ENCODE peak calls at places on chromosomes 2 and 18, in eight cellular contexts. R is psoas muscle; V is HCT116; L is MM.1S; F is tibial nerve; A is astrocyte; K is CD4-positive, alpha-beta T cell; H is upper lobe of right lung. D is an unnamed sample.

GRCh38 chr18:32427084-32427933 is 43.4 kb downstream of the GAREM1 start:
- DNase-seq in A (peak; percentile 49), K (no peak), L (no peak), H (no peak), V (no peak), F (no peak), R (no peak), D (no peak)

GRCh38 chr18:22455425-22456150 is 37.9 kb upstream of the CTAGE1 start:
- DNase-seq in V (no peak), F (no peak), A (no peak), L (no peak), H (no peak), K (no peak), R (no peak), D (no peak)

GRCh38 chr2:118881490-118882129 is 34.2 kb upstream of the EN1 start:
- DNase-seq in L (peak; percentile 79), H (peak; percentile 75), A (no peak), R (no peak), K (peak; percentile 71), V (peak; percentile 55), F (peak; percentile 16), D (no peak)

GRCh38 chr18:27604583-27604982 is 419.5 kb upstream of the CHST9 start:
- DNase-seq in R (no peak), K (no peak), L (no peak), A (peak; percentile 49), H (no peak), F (no peak), V (no peak), D (no peak)

GRCh38 chr2:201262718-201263117 is 2.4 kb downstream of the CASP8 start:
- DNase-seq in F (no peak), V (no peak), L (peak; percentile 85), A (no peak), H (no peak), K (no peak), R (no peak), D (no peak)

GRCh38 chr2:4674007-4674406 is 970.6 kb downstream of the DCDC2C start:
- DNase-seq in A (no peak), R (no peak), F (no peak), L (no peak), K (no peak), H (no peak), V (no peak), D (no peak)

GRCh38 chr2:67986258-67986657 is 76.5 kb downstream of the C1D start:
- DNase-seq in R (no peak), H (no peak), F (no peak), A (no peak), L (no peak), K (no peak), V (no peak), D (no peak)

GRCh38 chr2:231781798-231782726 is 980 bp upstream of the PDE6D start:
- DNase-seq in V (peak; percentile 10), L (peak; percentile 37), K (no peak), F (peak; percentile 10), H (no peak), R (no peak), A (peak; percentile 53), D (no peak)

GRCh38 chr2:180385601-180386201 is 378.6 kb upstream of the CWC22 start:
- DNase-seq in F (no peak), H (no peak), K (no peak), V (no peak), A (peak; percentile 95), R (no peak), L (no peak), D (peak; percentile 53)

GRCh38 chr2:169265581-169265980 is 96.8 kb downstream of the LRP2 start:
- DNase-seq in K (no peak), V (no peak), A (no peak), L (no peak), F (no peak), R (no peak), H (no peak), D (no peak)

GRCh38 chr18:7766817-7767216 is 199.7 kb downstream of the PTPRM start:
- DNase-seq in F (no peak), A (no peak), R (no peak), H (no peak), V (no peak), L (no peak), K (no peak), D (no peak)

GRCh38 chr2:46193855-46194254 is 103.4 kb upstream of the EPAS1 start:
- DNase-seq in H (no peak), V (no peak), R (no peak), F (no peak), L (no peak), K (no peak), A (no peak), D (no peak)

GRCh38 chr2:174824098-174824497 is 59.8 kb upstream of the CHRNA1 start:
- DNase-seq in K (no peak), A (no peak), V (no peak), F (no peak), L (no peak), R (no peak), H (no peak), D (no peak)

GRCh38 chr2:226198956-226199355 is 600.7 kb downstream of the IRS1 start:
- DNase-seq in H (no peak), V (no peak), A (no peak), R (no peak), L (no peak), K (no peak), F (no peak), D (no peak)

GRCh38 chr18:3468833-3469232 is 18.9 kb downstream of the TGIF1 start:
- DNase-seq in H (no peak), K (no peak), A (no peak), R (no peak), L (no peak), F (no peak), V (no peak), D (no peak)

GRCh38 chr2:3377279-3377611 is 373 bp downstream of the EIPR1 start:
- DNase-seq in H (no peak), R (no peak), K (no peak), F (no peak), A (peak; percentile 35), L (peak; percentile 11), V (peak; percentile 33), D (no peak)

GRCh38 chr2:12672711-12673315 is 43.9 kb upstream of the TRIB2 start:
- DNase-seq in K (no peak), A (no peak), L (no peak), R (no peak), V (no peak), H (no peak), F (no peak), D (no peak)

GRCh38 chr2:147789720-147790119 is 55.1 kb upstream of the ACVR2A start:
- DNase-seq in L (no peak), V (no peak), R (no peak), K (no peak), A (peak; percentile 92), H (no peak), F (no peak), D (no peak)

GRCh38 chr2:172615862-172616261 is 60.0 kb downstream of the PDK1 start:
- DNase-seq in V (no peak), A (no peak), L (no peak), R (no peak), H (no peak), K (no peak), F (no peak), D (no peak)
- TF ChIP-seq CTCF in V (no peak), A (no peak), L (no peak), R (no peak), H (no peak), K (no peak), F (no peak), D (no peak)

GRCh38 chr2:101081508-101081907 is 69.7 kb downstream of the TBC1D8 start:
- DNase-seq in F (no peak), R (no peak), K (no peak), L (no peak), V (no peak), H (no peak), A (no peak), D (no peak)
- H3K27ac ChIP-seq in F (no peak overlapping the region), R (peak overlapping the region; percentile 14), K (no peak overlapping the region), L (no peak overlapping the region), V (no peak overlapping the region), H (no peak overlapping the region), A (no peak overlapping the region), D (no peak overlapping the region)

GRCh38 chr2:149648282-149649030 is 60.9 kb upstream of the MMADHC start:
- DNase-seq in R (no peak), L (no peak), A (peak; percentile 99), H (no peak), K (no peak), V (no peak), F (no peak), D (peak; percentile 93)

GRCh38 chr2:149651229-149651628 is 63.7 kb upstream of the MMADHC start:
- DNase-seq in V (no peak), R (no peak), K (no peak), A (no peak), F (no peak), L (no peak), H (no peak), D (no peak)

GRCh38 chr2:149650006-149650405 is 62.4 kb upstream of the MMADHC start:
- DNase-seq in H (no peak), K (no peak), L (no peak), A (peak; percentile 57), F (no peak), R (no peak), V (no peak), D (no peak)

DNA sequence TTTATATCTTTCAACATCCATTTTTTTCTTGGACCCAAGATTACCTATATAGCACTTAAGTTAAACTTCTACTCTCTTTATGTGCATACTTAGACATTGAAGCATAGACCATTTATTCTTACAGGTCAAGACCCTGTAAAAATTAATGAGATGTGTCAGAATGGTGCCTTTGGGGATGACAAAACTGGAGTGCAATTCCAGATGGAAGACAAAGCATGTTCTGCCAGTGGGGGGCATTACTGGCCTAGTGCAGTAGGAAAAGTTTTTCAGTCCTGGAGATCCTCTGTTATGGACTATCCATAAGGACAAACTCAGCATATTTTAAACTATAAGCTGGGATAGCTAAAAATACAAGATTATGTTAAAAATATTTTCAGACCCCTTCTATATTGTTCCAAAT is 57.8 kb upstream of the MMADHC start:
- DNase-seq in F (no peak), A (no peak), V (no peak), L (no peak), K (no peak), H (no peak), R (no peak), D (no peak)
- TF ChIP-seq CTCF in F (no peak), A (no peak), V (peak; percentile 26), L (no peak), K (no peak), H (no peak), R (no peak), D (peak; percentile 39)

GRCh38 chr2:100413586-100413985 is 3.9 kb downstream of the CHST10 start:
- DNase-seq in L (no peak), F (no peak), H (no peak), V (no peak), A (no peak), K (no peak), R (no peak), D (no peak)

GRCh38 chr2:100416939-100417744 is at the start of gene CHST10:
- DNase-seq in V (no peak), R (peak; percentile 67), L (peak; percentile 11), F (no peak), A (peak; percentile 36), H (peak; percentile 82), K (peak; percentile 47), D (no peak)

GRCh38 chr2:100418563-100418962 is 1.1 kb upstream of the CHST10 start:
- DNase-seq in F (no peak), R (no peak), V (no peak), H (no peak), L (no peak), A (no peak), K (no peak), D (no peak)

GRCh38 chr2:100416397-100416938 is 1.0 kb downstream of the CHST10 start:
- DNase-seq in H (no peak), L (no peak), K (no peak), A (peak; percentile 0), V (no peak), F (no peak), R (no peak), D (no peak)

GRCh38 chr2:100417745-100418090 is 250 bp upstream of the CHST10 start:
- DNase-seq in L (no peak), K (no peak), H (no peak), A (no peak), F (no peak), R (no peak), V (no peak), D (no peak)
- H3K27ac ChIP-seq in L (no peak overlapping the region), K (no peak overlapping the region), H (no peak overlapping the region), A (peak overlapping the region; percentile 42), F (peak overlapping the region; percentile 87), R (peak overlapping the region; percentile 72), V (no peak overlapping the region), D (no peak overlapping the region)

D was measured in AG04450.